ENCODE peak calls at places on chromosomes 11 and 22, in eight cellular contexts. Z, A, I, C, T, P, M and L are unnamed samples.
A peak's percentile ranks its signal among the peaks of the same experiment; 100 is the strongest.

GRCh38 chr11:117535201-117535869 is 207.7 kb downstream of the CEP164 start:
- DNase-seq in T (no peak), A (no peak), P (no peak), C (peak; percentile 56), Z (no peak), I (no peak), M (no peak), L (no peak)

GRCh38 chr11:13224324-13224723 is 53.3 kb upstream of the BMAL1 start:
- DNase-seq in T (no peak), C (no peak), P (no peak), Z (no peak), M (no peak), I (no peak), A (no peak), L (no peak)

GRCh38 chr11:132844956-132845355 is 687.3 kb downstream of the OPCML start:
- DNase-seq in Z (no peak), I (no peak), C (no peak), M (peak; percentile 67), P (no peak), T (no peak), A (no peak), L (no peak)

GRCh38 chr11:18321622-18321990 is 334 bp downstream of the HPS5 start:
- DNase-seq in C (no peak), Z (no peak), I (no peak), A (no peak), T (no peak), P (no peak), M (peak; percentile 10), L (no peak)

GRCh38 chr11:68028802-68029475 is 1.5 kb upstream of the NDUFS8 start:
- DNase-seq in Z (no peak), A (no peak), P (no peak), C (no peak), M (peak; percentile 73), T (no peak), I (no peak), L (no peak)

GRCh38 chr11:19719960-19720359 is 7.3 kb downstream of the NAV2 start:
- DNase-seq in M (no peak), C (no peak), I (no peak), A (no peak), T (no peak), P (no peak), Z (no peak), L (no peak)

GRCh38 chr11:91749231-91749630 is 475.4 kb upstream of the FAT3 start:
- DNase-seq in T (no peak), C (no peak), Z (peak; percentile 38), I (no peak), M (peak; percentile 89), P (no peak), A (no peak), L (no peak)

GRCh38 chr22:50264104-50264745 is 2.7 kb upstream of the MAPK12 start:
- DNase-seq in Z (no peak), P (peak; percentile 17), I (no peak), A (no peak), C (no peak), M (no peak), T (no peak), L (no peak)

GRCh38 chr11:129888451-129888850 is 6.9 kb downstream of the NFRKB start:
- DNase-seq in T (no peak), I (no peak), M (no peak), Z (no peak), A (peak; percentile 61), P (peak; percentile 6), C (no peak), L (no peak)

GRCh38 chr22:24893341-24894070 is 53.0 kb downstream of the LHFPL7 start:
- DNase-seq in M (no peak), I (peak; percentile 87), Z (no peak), P (no peak), T (no peak), C (no peak), A (no peak), L (no peak)

GRCh38 chr11:267491-267994 is 10.7 kb upstream of the NLRP6 start:
- DNase-seq in T (no peak), P (peak; percentile 45), I (no peak), M (peak; percentile 41), Z (peak; percentile 47), C (no peak), A (peak; percentile 67), L (no peak)

GRCh38 chr11:26473216-26474194 is 98.6 kb downstream of the MUC15 start:
- DNase-seq in P (no peak), Z (no peak), M (no peak), T (no peak), I (no peak), A (no peak), C (no peak), L (no peak)